ENCODE peak calls at places on chromosomes 6 and 20, in six cellular contexts. One of them, this sample, is unnamed.

GRCh38 chr6:154994881-154995240 is 254 bp upstream of the TIAM2 start:
- DNase-seq in neuronal stem cell: peak; percentile 27
- DNase-seq in pancreas: no peak
- DNase-seq in brain microvascular endothelial cell: no peak
- DNase-seq in uterus: no peak
- DNase-seq in osteoblast: no peak
- DNase-seq in this sample: no peak

GRCh38 chr20:20002101-20002998 is 14.8 kb upstream of the NAA20 start:
- DNase-seq in neuronal stem cell: no peak
- DNase-seq in pancreas: no peak
- DNase-seq in uterus: peak; percentile 53
- DNase-seq in brain microvascular endothelial cell: no peak
- DNase-seq in osteoblast: no peak
- DNase-seq in this sample: peak; percentile 61

GRCh38 chr20:39623584-39624234 is 661.6 kb downstream of the DHX35 start:
- DNase-seq in brain microvascular endothelial cell: no peak
- DNase-seq in neuronal stem cell: no peak
- DNase-seq in osteoblast: no peak
- DNase-seq in pancreas: no peak
- DNase-seq in uterus: peak; percentile 54
- DNase-seq in this sample: peak; percentile 14

GRCh38 chr6:80543598-80544181 is 437.2 kb downstream of the BCKDHB start:
- DNase-seq in osteoblast: peak; percentile 41
- DNase-seq in pancreas: no peak
- DNase-seq in brain microvascular endothelial cell: peak; percentile 91
- DNase-seq in neuronal stem cell: no peak
- DNase-seq in uterus: no peak
- DNase-seq in this sample: no peak

GRCh38 chr6:5443491-5443890 is 182.2 kb downstream of the FARS2 start:
- DNase-seq in uterus: no peak
- DNase-seq in brain microvascular endothelial cell: no peak
- DNase-seq in neuronal stem cell: no peak
- DNase-seq in pancreas: no peak
- DNase-seq in osteoblast: no peak
- DNase-seq in this sample: no peak

GRCh38 chr6:5511924-5512323 is 250.6 kb downstream of the FARS2 start:
- DNase-seq in neuronal stem cell: no peak
- DNase-seq in pancreas: no peak
- DNase-seq in brain microvascular endothelial cell: peak; percentile 76
- DNase-seq in osteoblast: peak; percentile 89
- DNase-seq in uterus: no peak
- DNase-seq in this sample: no peak

GRCh38 chr6:155329460-155330132 is 15.3 kb upstream of the TFB1M start:
- DNase-seq in neuronal stem cell: no peak
- DNase-seq in pancreas: no peak
- DNase-seq in osteoblast: no peak
- DNase-seq in brain microvascular endothelial cell: no peak
- DNase-seq in uterus: no peak
- DNase-seq in this sample: no peak

GRCh38 chr6:159762681-159763293 is 942 bp downstream of the ACAT2 start:
- DNase-seq in uterus: no peak
- DNase-seq in neuronal stem cell: no peak
- DNase-seq in osteoblast: peak; percentile 66
- DNase-seq in pancreas: peak; percentile 70
- DNase-seq in brain microvascular endothelial cell: no peak
- DNase-seq in this sample: no peak

GRCh38 chr6:150998992-150999975 is 133.8 kb downstream of the MTHFD1L start:
- DNase-seq in uterus: no peak
- DNase-seq in brain microvascular endothelial cell: no peak
- DNase-seq in pancreas: no peak
- DNase-seq in neuronal stem cell: no peak
- DNase-seq in osteoblast: no peak
- DNase-seq in this sample: no peak

GRCh38 chr6:105346052-105346451 is 56.8 kb downstream of the PREP start:
- DNase-seq in uterus: no peak
- DNase-seq in osteoblast: peak; percentile 73
- DNase-seq in brain microvascular endothelial cell: peak; percentile 77
- DNase-seq in pancreas: no peak
- DNase-seq in neuronal stem cell: no peak
- DNase-seq in this sample: no peak

GRCh38 chr20:61397146-61397545 is 145.1 kb downstream of the CDH4 start:
- DNase-seq in brain microvascular endothelial cell: no peak
- DNase-seq in neuronal stem cell: no peak
- DNase-seq in pancreas: no peak
- DNase-seq in uterus: no peak
- DNase-seq in osteoblast: no peak
- DNase-seq in this sample: no peak

GRCh38 chr20:24960302-24960801 is 11.3 kb downstream of the CST7 start:
- DNase-seq in uterus: no peak
- DNase-seq in brain microvascular endothelial cell: no peak
- DNase-seq in osteoblast: no peak
- DNase-seq in neuronal stem cell: no peak
- DNase-seq in pancreas: no peak
- DNase-seq in this sample: no peak

GRCh38 chr6:168192195-168192900 is 113.3 kb upstream of the FRMD1 start:
- DNase-seq in uterus: peak; percentile 3
- DNase-seq in osteoblast: no peak
- DNase-seq in brain microvascular endothelial cell: no peak
- DNase-seq in neuronal stem cell: no peak
- DNase-seq in pancreas: no peak
- DNase-seq in this sample: no peak

DNA sequence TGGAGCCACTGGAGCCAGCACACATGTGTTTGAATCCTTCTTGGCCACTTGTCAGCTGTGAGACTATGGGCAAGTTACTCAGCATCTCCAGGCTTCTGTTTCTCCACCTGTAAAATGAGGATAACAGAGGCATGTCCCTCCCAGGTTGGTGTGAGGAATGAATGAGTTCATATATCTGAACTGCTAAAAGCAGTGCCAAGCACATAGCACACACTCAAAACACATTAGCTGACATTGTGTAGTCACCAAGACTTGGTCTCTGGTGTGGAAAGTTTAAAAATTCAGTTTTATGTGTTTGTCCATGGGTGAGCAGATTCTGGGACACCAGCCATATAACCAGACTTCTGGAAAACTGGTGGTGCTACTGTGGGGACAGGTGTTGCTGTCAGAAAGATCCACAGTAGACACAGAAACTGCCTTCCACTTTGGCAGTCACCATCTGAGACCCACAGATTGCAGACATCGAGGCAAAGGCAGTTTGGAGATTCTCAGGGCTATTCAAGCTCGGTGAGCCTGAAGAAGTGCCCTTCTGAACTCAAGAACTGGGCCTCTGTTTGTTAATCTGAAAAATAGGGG is 115.8 kb downstream of the MRPL14 start:
- DNase-seq in neuronal stem cell: no peak
- DNase-seq in pancreas: no peak
- DNase-seq in uterus: no peak
- DNase-seq in brain microvascular endothelial cell: no peak
- DNase-seq in osteoblast: peak; percentile 58
- DNase-seq in this sample: no peak
- H3K4me3 ChIP-seq in neuronal stem cell: no peak overlapping the region
- H3K4me3 ChIP-seq in pancreas: no peak overlapping the region
- H3K4me3 ChIP-seq in uterus: no peak overlapping the region
- H3K4me3 ChIP-seq in brain microvascular endothelial cell: peak overlapping the region; percentile 15
- H3K4me3 ChIP-seq in osteoblast: peak overlapping the region; percentile 35
- H3K4me3 ChIP-seq in this sample: no peak overlapping the region

GRCh38 chr20:45012682-45013302 is 46.5 kb downstream of the STK4 start:
- DNase-seq in pancreas: no peak
- DNase-seq in brain microvascular endothelial cell: no peak
- DNase-seq in neuronal stem cell: no peak
- DNase-seq in osteoblast: no peak
- DNase-seq in uterus: no peak
- DNase-seq in this sample: no peak

GRCh38 chr20:45010399-45010828 is 44.1 kb downstream of the STK4 start:
- DNase-seq in osteoblast: peak; percentile 23
- DNase-seq in uterus: no peak
- DNase-seq in pancreas: no peak
- DNase-seq in brain microvascular endothelial cell: peak; percentile 82
- DNase-seq in neuronal stem cell: no peak
- DNase-seq in this sample: no peak

GRCh38 chr20:45014671-45015415 is 48.5 kb downstream of the STK4 start:
- DNase-seq in osteoblast: peak; percentile 75
- DNase-seq in uterus: no peak
- DNase-seq in neuronal stem cell: no peak
- DNase-seq in brain microvascular endothelial cell: peak; percentile 59
- DNase-seq in pancreas: no peak
- DNase-seq in this sample: no peak

GRCh38 chr20:45008521-45009049 is 42.3 kb downstream of the STK4 start:
- DNase-seq in brain microvascular endothelial cell: no peak
- DNase-seq in uterus: no peak
- DNase-seq in neuronal stem cell: no peak
- DNase-seq in pancreas: no peak
- DNase-seq in osteoblast: no peak
- DNase-seq in this sample: no peak

DNA sequence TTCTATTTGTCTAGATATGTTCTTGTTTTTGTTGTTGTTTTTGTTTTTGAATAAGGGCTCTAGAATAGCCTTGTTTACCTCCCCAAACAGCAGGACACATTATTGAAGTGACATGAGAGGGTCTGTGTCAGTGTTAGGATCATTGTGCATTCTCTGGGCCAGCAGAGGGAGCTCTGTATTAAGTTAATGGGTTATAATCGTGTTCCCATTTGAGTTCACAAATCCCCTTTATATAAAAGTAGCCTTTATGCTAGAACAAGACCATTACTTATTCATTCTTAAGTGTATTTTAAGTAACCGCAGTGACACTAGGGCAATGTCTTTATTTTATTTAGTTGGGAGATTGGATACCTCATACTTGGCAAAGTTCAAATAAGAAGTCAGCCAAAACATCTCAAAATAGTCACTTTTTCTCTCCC is 44.8 kb downstream of the STK4 start:
- DNase-seq in uterus: peak; percentile 49
- DNase-seq in brain microvascular endothelial cell: peak; percentile 80
- DNase-seq in neuronal stem cell: peak; percentile 36
- DNase-seq in pancreas: no peak
- DNase-seq in osteoblast: peak; percentile 58
- DNase-seq in this sample: peak; percentile 22
- H3K36me3 ChIP-seq in uterus: no peaks in the 10 kb centered on the region
- H3K36me3 ChIP-seq in brain microvascular endothelial cell: peaks cover 7% of the 10 kb centered on the region
- H3K36me3 ChIP-seq in neuronal stem cell: peaks cover 42% of the 10 kb centered on the region
- H3K36me3 ChIP-seq in pancreas: no peaks in the 10 kb centered on the region
- H3K36me3 ChIP-seq in osteoblast: peaks cover 4% of the 10 kb centered on the region
- H3K36me3 ChIP-seq in this sample: peaks cover 18% of the 10 kb centered on the region

GRCh38 chr20:56409946-56410345 is 2.1 kb upstream of the CASS4 start:
- DNase-seq in pancreas: no peak
- DNase-seq in brain microvascular endothelial cell: no peak
- DNase-seq in neuronal stem cell: no peak
- DNase-seq in uterus: no peak
- DNase-seq in osteoblast: no peak
- DNase-seq in this sample: no peak
- H3K27ac ChIP-seq in pancreas: no peak overlapping the region
- H3K27ac ChIP-seq in brain microvascular endothelial cell: no peak overlapping the region
- H3K27ac ChIP-seq in neuronal stem cell: no peak overlapping the region
- H3K27ac ChIP-seq in uterus: no peak overlapping the region
- H3K27ac ChIP-seq in osteoblast: no peak overlapping the region
- H3K27ac ChIP-seq in this sample: no peak overlapping the region

DNA sequence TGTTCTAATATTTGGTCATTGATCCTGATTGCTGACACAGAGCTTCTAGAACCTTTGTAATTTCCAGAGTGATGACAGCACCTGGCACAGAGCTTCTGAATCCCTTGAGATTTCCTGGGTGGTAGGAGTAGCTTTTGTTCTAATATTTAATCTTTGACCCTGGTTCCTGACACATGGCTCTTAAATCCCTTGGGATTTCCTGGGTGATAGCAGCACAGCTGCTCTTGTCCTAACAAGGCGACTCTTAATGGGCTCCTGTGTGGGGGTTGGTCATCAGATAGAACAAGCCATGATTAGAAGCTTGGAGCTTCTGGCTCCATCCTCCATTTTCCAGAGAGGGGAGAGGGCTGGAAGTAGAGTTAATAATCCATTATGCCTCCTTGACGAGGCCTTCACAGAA is 18.4 kb downstream of the GMPR start:
- DNase-seq in uterus: no peak
- DNase-seq in brain microvascular endothelial cell: no peak
- DNase-seq in pancreas: no peak
- DNase-seq in osteoblast: no peak
- DNase-seq in neuronal stem cell: no peak
- DNase-seq in this sample: no peak
- H3K4me3 ChIP-seq in uterus: no peak overlapping the region
- H3K4me3 ChIP-seq in brain microvascular endothelial cell: no peak overlapping the region
- H3K4me3 ChIP-seq in pancreas: no peak overlapping the region
- H3K4me3 ChIP-seq in osteoblast: no peak overlapping the region
- H3K4me3 ChIP-seq in neuronal stem cell: no peak overlapping the region
- H3K4me3 ChIP-seq in this sample: no peak overlapping the region

GRCh38 chr20:59686404-59687346 is 82.3 kb downstream of the PHACTR3 start:
- DNase-seq in brain microvascular endothelial cell: no peak
- DNase-seq in neuronal stem cell: no peak
- DNase-seq in uterus: no peak
- DNase-seq in pancreas: no peak
- DNase-seq in osteoblast: no peak
- DNase-seq in this sample: no peak
- H3K36me3 ChIP-seq in brain microvascular endothelial cell: no peaks in the 10 kb centered on the region
- H3K36me3 ChIP-seq in neuronal stem cell: no peaks in the 10 kb centered on the region
- H3K36me3 ChIP-seq in uterus: no peaks in the 10 kb centered on the region
- H3K36me3 ChIP-seq in pancreas: no peaks in the 10 kb centered on the region
- H3K36me3 ChIP-seq in osteoblast: no peaks in the 10 kb centered on the region
- H3K36me3 ChIP-seq in this sample: no peaks in the 10 kb centered on the region

GRCh38 chr6:43773050-43773956 is 3.3 kb downstream of the VEGFA start:
- DNase-seq in uterus: peak; percentile 56
- DNase-seq in osteoblast: peak; percentile 97
- DNase-seq in neuronal stem cell: no peak
- DNase-seq in brain microvascular endothelial cell: no peak
- DNase-seq in pancreas: peak; percentile 88
- DNase-seq in this sample: peak; percentile 85
- H3K27ac ChIP-seq in uterus: peak overlapping the region; percentile 89
- H3K27ac ChIP-seq in osteoblast: peak overlapping the region; percentile 79
- H3K27ac ChIP-seq in neuronal stem cell: no peak overlapping the region
- H3K27ac ChIP-seq in brain microvascular endothelial cell: no peak overlapping the region
- H3K27ac ChIP-seq in pancreas: peak overlapping the region; percentile 98
- H3K27ac ChIP-seq in this sample: peak overlapping the region; percentile 99